ENCODE peak calls at places on chromosomes 16 and 17, in six cellular contexts. U is IMR-90, E is mesendoderm, K is neuronal stem cell, A is H9, V is H1. B is an unnamed sample.

GRCh38 chr17:2510559-2510958 is 1.1 kb downstream of the METTL16 start:
- DNase-seq in U (no peak), E (no peak), V (no peak), K (no peak), A (no peak), B (no peak)

GRCh38 chr17:78838574-78839005 is 2.0 kb downstream of the USP36 start:
- DNase-seq in K (no peak), A (no peak), U (no peak), V (no peak), E (no peak), B (no peak)

GRCh38 chr16:26795184-26795583 is 271.5 kb upstream of the C16orf82 start:
- DNase-seq in K (no peak), U (no peak), E (peak; percentile 58), V (peak; percentile 3), A (peak; percentile 42), B (no peak)

GRCh38 chr16:10971560-10971961 is 27.2 kb downstream of the CLEC16A start:
- DNase-seq in U (peak; percentile 92), K (peak; percentile 65), A (peak; percentile 72), V (no peak), E (peak; percentile 96), B (peak; percentile 87)

GRCh38 chr16:52383071-52383470 is 163.9 kb downstream of the TOX3 start:
- DNase-seq in K (no peak), A (no peak), U (no peak), V (no peak), E (no peak), B (no peak)

GRCh38 chr16:51410125-51410524 is 259.1 kb upstream of the SALL1 start:
- DNase-seq in U (no peak), K (no peak), A (no peak), E (no peak), V (no peak), B (no peak)

GRCh38 chr16:67384778-67385510 is 8.4 kb downstream of the TPPP3 start:
- DNase-seq in U (no peak), K (no peak), E (no peak), V (no peak), A (no peak), B (no peak)

GRCh38 chr17:29347831-29348281 is 42.3 kb upstream of the TAOK1 start:
- DNase-seq in A (no peak), K (no peak), E (no peak), U (no peak), V (no peak), B (peak; percentile 83)

GRCh38 chr17:38911081-38911730 is 14.2 kb upstream of the LASP1NB start:
- DNase-seq in E (no peak), A (peak; percentile 23), V (no peak), U (no peak), K (no peak), B (no peak)

GRCh38 chr16:84138824-84139627 is 6.0 kb downstream of the HSDL1 start:
- DNase-seq in V (no peak), U (peak; percentile 52), E (peak; percentile 72), A (no peak), K (no peak), B (peak; percentile 66)

GRCh38 chr16:88346680-88347505 is 35.9 kb upstream of the ZNF469 start:
- DNase-seq in A (no peak), E (no peak), U (no peak), K (no peak), V (no peak), B (no peak)

GRCh38 chr17:33639103-33639991 is 346.3 kb upstream of the ASIC2 start:
- DNase-seq in K (no peak), U (no peak), A (no peak), V (no peak), E (no peak), B (no peak)

GRCh38 chr17:83091257-83092141 is 12.1 kb downstream of the METRNL start:
- DNase-seq in A (no peak), K (no peak), E (no peak), V (no peak), U (no peak), B (no peak)

GRCh38 chr16:82061861-82062525 is 26.9 kb downstream of the HSD17B2 start:
- DNase-seq in A (peak; percentile 30), U (peak; percentile 22), K (no peak), V (no peak), E (peak; percentile 34), B (peak; percentile 43)

GRCh38 chr17:42421479-42422332 is 1.4 kb downstream of the CAVIN1 start:
- DNase-seq in U (peak; percentile 81), A (peak; percentile 57), V (no peak), E (no peak), K (no peak), B (peak; percentile 68)

GRCh38 chr16:27678955-27679354 is 129.0 kb downstream of the KATNIP start:
- DNase-seq in A (no peak), E (no peak), U (no peak), K (no peak), V (no peak), B (no peak)

GRCh38 chr17:14305785-14306496 is 5.1 kb downstream of the HS3ST3B1 start:
- DNase-seq in K (no peak), A (peak; percentile 4), U (no peak), E (no peak), V (no peak), B (peak; percentile 40)

DNA sequence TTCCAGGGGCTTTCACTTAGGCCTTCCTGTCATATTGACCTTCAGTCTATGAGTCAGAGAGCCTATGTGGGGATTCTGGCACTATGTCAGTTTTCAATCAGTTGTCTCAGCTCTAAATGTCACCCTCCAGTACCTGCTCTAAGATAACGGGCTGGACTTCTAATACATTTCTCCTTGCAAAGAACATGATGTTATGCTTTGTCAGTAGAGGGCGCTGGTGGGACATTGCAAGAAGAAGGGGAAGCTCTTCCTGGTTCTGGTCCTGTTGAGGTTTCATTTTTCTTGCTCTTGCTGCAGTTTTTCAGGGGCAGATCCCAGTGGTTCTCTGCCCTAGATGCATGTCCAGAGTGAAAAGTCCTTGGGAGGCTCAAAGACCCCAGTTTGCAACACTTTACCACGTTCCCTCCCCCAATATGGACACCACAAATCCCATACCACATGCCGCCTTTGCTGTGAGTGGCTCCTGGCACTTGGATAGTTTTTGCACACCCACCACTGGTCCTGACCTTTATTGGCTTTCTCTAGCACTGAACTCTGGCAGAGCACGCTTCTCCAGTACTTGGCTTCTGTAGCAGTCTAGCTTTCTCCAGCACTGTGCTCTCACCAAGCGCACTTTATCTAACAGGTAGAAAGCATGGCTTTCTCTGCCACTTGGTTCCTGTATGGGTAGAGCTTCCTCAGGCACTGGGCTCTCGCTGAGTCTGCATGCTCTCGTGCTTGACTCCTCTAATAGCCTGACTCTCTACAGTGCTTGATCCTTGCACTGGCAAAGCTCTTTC is 49.0 kb downstream of the BCL7C start:
- DNase-seq in V (peak; percentile 13), A (peak; percentile 74), U (peak; percentile 90), E (peak; percentile 93), K (peak; percentile 76), B (peak; percentile 87)
- H2BK15ac ChIP-seq in V (no peak overlapping the region), A (no peak overlapping the region), U (no peak overlapping the region), E (no peak overlapping the region), K (peak overlapping the region; percentile 3), B (no peak overlapping the region)

GRCh38 chr17:71521724-71522123 is 599.1 kb upstream of the SOX9 start:
- DNase-seq in E (no peak), V (no peak), A (no peak), U (no peak), K (no peak), B (no peak)
- H2BK15ac ChIP-seq in E (no peak overlapping the region), V (no peak overlapping the region), A (no peak overlapping the region), U (no peak overlapping the region), K (no peak overlapping the region), B (no peak overlapping the region)

DNA sequence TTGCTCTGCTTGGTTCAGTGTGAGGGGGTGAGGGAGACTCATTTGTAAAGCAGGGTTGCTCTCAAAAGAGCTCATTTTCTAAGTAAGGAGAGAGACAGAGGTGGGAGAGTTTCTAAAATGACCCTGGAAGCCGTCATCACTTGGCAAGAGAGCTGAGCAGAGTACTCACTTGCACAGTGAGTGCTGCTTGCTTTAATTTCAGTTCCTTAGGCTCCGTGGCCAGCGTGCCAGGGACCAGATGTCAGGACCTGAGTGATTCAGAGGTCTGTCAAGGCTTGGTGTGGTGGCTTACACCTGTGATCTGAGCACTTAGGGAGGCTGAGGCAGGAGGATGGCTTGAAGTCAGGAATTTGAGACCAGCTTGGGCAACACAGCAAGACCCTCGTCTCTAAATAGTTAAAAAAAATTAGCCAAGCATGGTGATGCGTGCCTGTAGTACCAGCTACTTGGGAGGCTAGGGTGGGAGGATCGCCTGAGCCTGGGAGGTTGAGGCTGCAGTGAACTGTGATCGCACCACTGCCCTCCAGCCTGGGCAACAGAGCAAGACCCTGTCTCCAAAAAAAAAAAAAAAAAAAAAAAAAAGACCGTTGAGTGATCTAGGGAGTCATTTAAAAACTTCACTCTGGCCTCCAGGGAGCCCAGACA is 10.7 kb downstream of the ZNF205 start:
- DNase-seq in V (no peak), K (no peak), E (no peak), A (no peak), U (no peak), B (no peak)
- H2BK15ac ChIP-seq in V (no peak overlapping the region), K (no peak overlapping the region), E (no peak overlapping the region), A (no peak overlapping the region), U (no peak overlapping the region), B (no peak overlapping the region)

GRCh38 chr17:65926599-65926998 is 265.3 kb downstream of the CEP112 start:
- DNase-seq in U (no peak), A (no peak), E (no peak), K (no peak), V (no peak), B (no peak)

GRCh38 chr17:65931246-65932149 is 260.4 kb downstream of the CEP112 start:
- DNase-seq in A (no peak), E (no peak), U (peak; percentile 12), V (no peak), K (no peak), B (no peak)

GRCh38 chr17:65920996-65921395 is 270.9 kb downstream of the CEP112 start:
- DNase-seq in V (no peak), K (no peak), U (no peak), E (peak; percentile 46), A (no peak), B (no peak)

GRCh38 chr17:65930140-65930715 is 261.7 kb downstream of the CEP112 start:
- DNase-seq in E (no peak), K (no peak), U (no peak), A (no peak), V (no peak), B (no peak)

DNA sequence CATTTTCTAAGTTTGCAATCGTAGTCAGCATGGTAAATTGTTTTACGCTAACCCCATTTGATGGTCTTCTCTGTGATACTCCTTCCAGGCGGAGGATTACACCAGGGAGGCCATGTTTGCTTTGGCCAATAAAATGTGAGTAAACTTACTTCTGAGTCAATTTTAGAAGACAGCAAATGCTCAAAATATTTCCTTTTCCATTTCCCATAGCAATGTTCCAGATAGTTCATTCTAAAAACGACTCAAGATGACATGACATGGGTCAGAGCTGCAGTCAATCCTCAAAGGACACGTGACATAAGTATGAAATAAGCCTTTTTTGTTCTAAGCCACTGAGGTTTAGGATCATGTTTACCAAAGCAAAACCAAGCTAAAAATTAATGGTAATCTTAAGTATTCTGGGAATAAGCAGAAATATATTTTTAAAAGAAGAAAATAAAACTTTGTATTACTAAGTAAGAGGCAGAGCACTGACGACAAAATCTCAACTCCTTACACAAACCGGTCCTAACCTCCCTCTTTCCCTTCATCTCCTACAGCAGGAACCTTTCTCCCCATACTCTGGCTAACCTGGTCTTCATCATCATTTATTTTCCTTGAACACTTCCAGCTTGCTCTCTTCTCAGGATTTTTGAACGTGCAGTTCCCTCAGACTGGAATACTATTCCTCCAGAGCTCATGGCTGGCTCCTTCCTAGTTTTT is 266.2 kb downstream of the CEP112 start:
- DNase-seq in K (no peak), U (peak; percentile 10), V (no peak), E (no peak), A (no peak), B (no peak)
- H2BK15ac ChIP-seq in K (no peak overlapping the region), U (no peak overlapping the region), V (no peak overlapping the region), E (no peak overlapping the region), A (no peak overlapping the region), B (no peak overlapping the region)

B was measured in mesenchymal stem cell.